ENCODE peak calls at places on chromosomes 7 and 10, in seven cellular contexts. A is heart left ventricle, B is A549, R is neural progenitor cell, K is lower lobe of right lung, T is PC-9, X is breast epithelium. S is an unnamed sample.

GRCh38 chr10:97028832-97029178 is 157.0 kb downstream of the SLIT1 start:
- DNase-seq in A (no peak), B (no peak), R (no peak), K (no peak), T (no peak), X (no peak), S (no peak)

GRCh38 chr7:97499204-97499603 is 232.7 kb upstream of the TAC1 start:
- DNase-seq in A (no peak), B (peak; percentile 21), R (peak; percentile 48), K (no peak), T (peak; percentile 16), X (no peak), S (peak; percentile 14)

GRCh38 chr10:24988831-24989769 is 26.9 kb downstream of the ENKUR start:
- DNase-seq in A (no peak), B (no peak), R (no peak), K (no peak), T (no peak), X (no peak), S (no peak)

GRCh38 chr10:76353124-76353851 is 921.9 kb downstream of the LRMDA start:
- DNase-seq in A (no peak), B (no peak), R (no peak), K (no peak), T (no peak), X (no peak), S (no peak)

GRCh38 chr7:148987751-148988512 is 40.4 kb downstream of the PDIA4 start:
- DNase-seq in A (no peak), B (no peak), R (peak; percentile 39), K (no peak), T (peak; percentile 46), X (no peak), S (no peak)

GRCh38 chr7:27101188-27101905 is 1.1 kb downstream of the HOXA2 start:
- DNase-seq in A (no peak), B (no peak), R (peak; percentile 54), K (no peak), T (no peak), X (no peak), S (no peak)

GRCh38 chr7:3103614-3104399 is 60.1 kb upstream of the CARD11 start:
- DNase-seq in A (no peak), B (no peak), R (no peak), K (no peak), T (no peak), X (peak; percentile 28), S (no peak)

GRCh38 chr10:80277567-80278250 is 11.7 kb downstream of the MAT1A start:
- DNase-seq in A (no peak), B (no peak), R (no peak), K (no peak), T (no peak), X (no peak), S (no peak)

GRCh38 chr7:84693483-84693882 is 493.4 kb downstream of the SEMA3D start:
- DNase-seq in A (no peak), B (no peak), R (no peak), K (no peak), T (no peak), X (no peak), S (no peak)

GRCh38 chr10:34313888-34314287 is 501.2 kb downstream of the PARD3 start:
- DNase-seq in A (no peak), B (no peak), R (no peak), K (no peak), T (no peak), X (no peak), S (no peak)

GRCh38 chr10:44334621-44335184 is 50.2 kb downstream of the CXCL12 start:
- DNase-seq in A (no peak), B (no peak), R (no peak), K (no peak), T (no peak), X (no peak), S (no peak)

GRCh38 chr10:34866848-34867247 is 51.8 kb upstream of the PARD3 start:
- DNase-seq in A (no peak), B (no peak), R (peak; percentile 23), K (no peak), T (no peak), X (no peak), S (no peak)

GRCh38 chr7:128427289-128427891 is 17.6 kb upstream of the IMPDH1 start:
- DNase-seq in A (no peak), B (no peak), R (peak; percentile 78), K (no peak), T (no peak), X (no peak), S (no peak)

GRCh38 chr10:3728563-3728962 is 56.4 kb downstream of the KLF6 start:
- DNase-seq in A (no peak), B (no peak), R (no peak), K (no peak), T (no peak), X (no peak), S (no peak)

GRCh38 chr7:2541291-2542010 is 13.9 kb downstream of the BRAT1 start:
- DNase-seq in A (peak; percentile 60), B (no peak), R (no peak), K (peak; percentile 41), T (no peak), X (no peak), S (no peak)

GRCh38 chr7:10974717-10975032 is 1.0 kb downstream of the PHF14 start:
- DNase-seq in A (no peak), B (peak; percentile 6), R (no peak), K (no peak), T (no peak), X (no peak), S (peak; percentile 11)

GRCh38 chr7:111103678-111104274 is 12.8 kb downstream of the LRRN3 start:
- DNase-seq in A (no peak), B (no peak), R (no peak), K (no peak), T (no peak), X (no peak), S (no peak)

GRCh38 chr7:111104710-111105109 is 13.8 kb downstream of the LRRN3 start:
- DNase-seq in A (no peak), B (no peak), R (no peak), K (no peak), T (no peak), X (no peak), S (no peak)

GRCh38 chr7:111103136-111103535 is 12.2 kb downstream of the LRRN3 start:
- DNase-seq in A (no peak), B (no peak), R (no peak), K (no peak), T (no peak), X (no peak), S (no peak)

GRCh38 chr7:111107576-111107975 is 16.6 kb downstream of the LRRN3 start:
- DNase-seq in A (no peak), B (no peak), R (no peak), K (no peak), T (no peak), X (no peak), S (no peak)

GRCh38 chr7:111105269-111105668 is 14.3 kb downstream of the LRRN3 start:
- DNase-seq in A (no peak), B (no peak), R (no peak), K (no peak), T (no peak), X (no peak), S (no peak)
- TF ChIP-seq CTCF in A (no peak), B (no peak), R (no peak), K (no peak), T (no peak), X (no peak), S (no peak)

GRCh38 chr7:49787980-49788379 is 14.5 kb downstream of the VWC2 start:
- DNase-seq in A (no peak), B (no peak), R (no peak), K (no peak), T (no peak), X (no peak), S (no peak)

GRCh38 chr7:49789736-49790135 is 16.3 kb downstream of the VWC2 start:
- DNase-seq in A (no peak), B (no peak), R (peak; percentile 13), K (no peak), T (no peak), X (no peak), S (no peak)

GRCh38 chr7:49790209-49790608 is 16.8 kb downstream of the VWC2 start:
- DNase-seq in A (no peak), B (no peak), R (peak; percentile 42), K (no peak), T (no peak), X (no peak), S (no peak)

GRCh38 chr7:49791089-49791741 is 17.8 kb downstream of the VWC2 start:
- DNase-seq in A (no peak), B (peak; percentile 6), R (peak; percentile 76), K (no peak), T (no peak), X (no peak), S (peak; percentile 45)

GRCh38 chr7:49788455-49789059 is 15.1 kb downstream of the VWC2 start:
- DNase-seq in A (no peak), B (no peak), R (no peak), K (no peak), T (no peak), X (no peak), S (no peak)
- H3K4me3 ChIP-seq in A (no peak overlapping the region), B (no peak overlapping the region), R (no peak overlapping the region), K (no peak overlapping the region), T (no peak overlapping the region), X (no peak overlapping the region), S (no peak overlapping the region)

DNA sequence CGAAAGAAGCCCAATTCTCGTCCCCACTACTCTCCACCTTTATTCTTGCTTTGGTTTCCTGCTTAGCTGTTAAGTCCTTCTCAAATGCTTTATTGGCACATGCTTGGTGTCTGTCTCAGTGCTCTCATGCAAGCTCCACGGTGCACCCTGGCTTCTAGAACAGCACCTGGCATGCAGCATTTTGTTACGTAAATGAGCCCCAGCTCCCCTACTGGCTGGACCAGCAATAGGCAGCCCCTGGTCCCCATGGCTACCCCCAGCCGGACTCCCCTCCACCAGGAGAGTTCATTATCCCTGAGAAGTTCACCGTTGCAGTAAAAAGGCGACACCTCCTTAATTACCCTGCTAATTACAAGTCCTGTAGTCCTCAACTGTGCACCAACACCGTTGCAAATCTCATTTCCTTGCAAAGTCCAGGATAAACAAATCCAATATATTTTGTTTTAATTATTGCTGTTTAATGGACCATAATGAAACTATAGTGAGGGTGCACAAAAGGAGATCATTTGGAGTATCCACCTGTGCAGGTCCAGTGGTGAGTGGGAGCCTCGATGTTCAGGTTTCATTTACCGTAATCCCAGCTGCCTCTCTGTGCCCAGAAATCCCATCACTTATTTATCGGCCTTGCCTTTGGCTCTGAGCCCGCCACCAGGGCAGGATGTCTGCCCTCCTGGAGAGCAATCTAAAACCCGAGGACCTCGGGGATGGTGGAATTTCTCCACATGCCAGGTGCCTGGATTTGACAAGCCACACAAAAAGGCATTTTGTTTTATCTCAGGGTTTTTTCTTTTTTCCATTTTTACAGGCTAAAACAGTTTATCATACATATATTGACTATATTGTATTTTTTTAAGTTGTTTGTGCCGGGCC is 12.8 kb upstream of the DRGX start:
- DNase-seq in A (no peak), B (no peak), R (no peak), K (no peak), T (no peak), X (no peak), S (no peak)
- TF ChIP-seq CTCF in A (no peak), B (no peak), R (peak; percentile 18), K (no peak), T (no peak), X (no peak), S (peak; percentile 17)

GRCh38 chr10:7329219-7329618 is 81.6 kb downstream of the SFMBT2 start:
- DNase-seq in A (no peak), B (no peak), R (no peak), K (no peak), T (no peak), X (no peak), S (no peak)

GRCh38 chr10:7322623-7323022 is 88.2 kb downstream of the SFMBT2 start:
- DNase-seq in A (no peak), B (no peak), R (no peak), K (no peak), T (no peak), X (no peak), S (no peak)

GRCh38 chr10:7327885-7328284 is 82.9 kb downstream of the SFMBT2 start:
- DNase-seq in A (no peak), B (no peak), R (no peak), K (no peak), T (no peak), X (no peak), S (no peak)
- H3K4me3 ChIP-seq in A (no peak overlapping the region), B (no peak overlapping the region), R (no peak overlapping the region), K (no peak overlapping the region), T (no peak overlapping the region), X (no peak overlapping the region), S (no peak overlapping the region)

S was measured in LNCaP clone FGC.